ENCODE peak calls at places on chromosome 1, in four cellular contexts. G is K562, U is SK-N-SH, E is H1. T is an unnamed sample.

GRCh38 chr1:3956527-3957170 is 56.6 kb upstream of the C1orf174 start:
- DNase-seq in E (no peak), U (no peak), G (no peak), T (no peak)

GRCh38 chr1:10078494-10078893 is 45.7 kb downstream of the UBE4B start:
- DNase-seq in E (no peak), G (no peak), U (no peak), T (no peak)

GRCh38 chr1:182368903-182369302 is 22.7 kb downstream of the GLUL start:
- DNase-seq in G (no peak), U (no peak), E (no peak), T (no peak)

GRCh38 chr1:1833916-1834325 is 55.7 kb upstream of the NADK start:
- DNase-seq in E (no peak), G (no peak), U (no peak), T (no peak)

GRCh38 chr1:6037338-6037762 is 8.3 kb upstream of the KCNAB2 start:
- DNase-seq in U (peak; percentile 57), E (no peak), G (no peak), T (no peak)

GRCh38 chr1:203307690-203308126 is 2.4 kb downstream of the BTG2 start:
- DNase-seq in U (no peak), G (no peak), E (no peak), T (no peak)

GRCh38 chr1:75097686-75098085 is 36.5 kb upstream of the LHX8 start:
- DNase-seq in U (peak; percentile 58), E (no peak), G (no peak), T (no peak)

GRCh38 chr1:169321539-169321938 is 46.1 kb downstream of the NME7 start:
- DNase-seq in G (no peak), E (no peak), U (no peak), T (no peak)

GRCh38 chr1:210418863-210419641 is 90.3 kb downstream of the HHAT start:
- DNase-seq in G (no peak), E (no peak), U (no peak), T (no peak)

GRCh38 chr1:246784621-246785535 is 60.7 kb downstream of the SCCPDH start:
- DNase-seq in U (no peak), G (no peak), E (no peak), T (no peak)

GRCh38 chr1:201715801-201716741 is 112.9 kb upstream of the IPO9 start:
- DNase-seq in U (no peak), G (no peak), E (no peak), T (no peak)

GRCh38 chr1:186482661-186483255 is 21.8 kb upstream of the PDC start:
- DNase-seq in E (no peak), U (peak; percentile 49), G (peak; percentile 67), T (peak; percentile 79)

GRCh38 chr1:64423526-64423925 is 46.4 kb upstream of the CACHD1 start:
- DNase-seq in G (no peak), U (no peak), E (no peak), T (no peak)

GRCh38 chr1:198196630-198197029 is 39.8 kb downstream of the NEK7 start:
- DNase-seq in G (no peak), U (no peak), E (no peak), T (no peak)

GRCh38 chr1:80155371-80155770 is 1148.8 kb upstream of the ADGRL4 start:
- DNase-seq in U (no peak), G (no peak), E (no peak), T (no peak)

GRCh38 chr1:43533615-43534014 is 2.9 kb downstream of the PTPRF start:
- DNase-seq in E (no peak), G (no peak), U (no peak), T (no peak)

GRCh38 chr1:165903672-165904071 is 76.3 kb downstream of the UCK2 start:
- DNase-seq in U (no peak), E (no peak), G (no peak), T (no peak)

GRCh38 chr1:14970115-14970798 is 183.3 kb upstream of the TMEM51 start:
- DNase-seq in E (no peak), G (peak; percentile 93), U (peak; percentile 69), T (peak; percentile 22)

GRCh38 chr1:28115267-28115666 is 26.9 kb upstream of the EYA3 start:
- DNase-seq in G (no peak), E (no peak), U (no peak), T (no peak)

GRCh38 chr1:244326757-244327156 is 125.0 kb downstream of the ADSS2 start:
- DNase-seq in U (no peak), E (no peak), G (no peak), T (no peak)

GRCh38 chr1:182038220-182038619 is 23.3 kb downstream of the ZNF648 start:
- DNase-seq in G (no peak), E (no peak), U (no peak), T (no peak)

GRCh38 chr1:98468111-98468717 is 193.3 kb upstream of the SNX7 start:
- DNase-seq in G (no peak), E (no peak), U (peak; percentile 9), T (peak; percentile 18)

GRCh38 chr1:185971688-185972087 is 237.5 kb downstream of the HMCN1 start:
- DNase-seq in E (no peak), U (no peak), G (no peak), T (no peak)

GRCh38 chr1:31671147-31671546 is 26.5 kb upstream of the PEF1 start:
- DNase-seq in G (no peak), U (no peak), E (no peak), T (no peak)

GRCh38 chr1:48462716-48463285 is 9.2 kb downstream of the SPATA6 start:
- DNase-seq in E (no peak), G (no peak), U (no peak), T (no peak)

GRCh38 chr1:51515982-51516638 is 3.0 kb downstream of the EPS15 start:
- DNase-seq in E (no peak), U (no peak), G (no peak), T (no peak)

GRCh38 chr1:115630342-115630741 is 11.4 kb upstream of the VANGL1 start:
- DNase-seq in E (no peak), U (no peak), G (no peak), T (no peak)

DNA sequence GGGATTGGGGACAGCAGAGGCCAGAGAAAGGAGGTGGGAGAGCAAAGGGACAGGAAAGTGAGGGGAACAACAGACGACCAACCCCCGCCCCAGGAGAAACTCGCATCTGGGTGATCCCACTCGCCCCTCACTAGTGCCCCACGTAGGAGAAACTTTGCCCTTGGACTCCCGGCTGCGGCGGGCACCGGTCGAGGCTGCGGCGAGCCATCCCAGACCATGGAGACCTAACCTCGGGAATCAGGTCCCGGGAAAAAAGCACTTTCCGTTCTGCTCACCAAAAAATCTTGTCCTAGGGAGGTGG is 2.6 kb downstream of the GFI1 start:
- DNase-seq in U (peak; percentile 51), E (no peak), G (no peak), T (no peak)
- H3K4me3 ChIP-seq in U (no peak overlapping the region), E (peak overlapping the region; percentile 63), G (no peak overlapping the region), T (peak overlapping the region; percentile 46)

GRCh38 chr1:145826030-145826429 is 2.0 kb downstream of the POLR3C start:
- DNase-seq in E (no peak), U (no peak), G (no peak), T (no peak)
- TF ChIP-seq YY1 in E (no peak), U (no peak), G (no peak), T (no peak)

GRCh38 chr1:230174041-230174440 is 107.0 kb downstream of the GALNT2 start:
- DNase-seq in E (no peak), G (no peak), U (no peak), T (no peak)
- H3K4me3 ChIP-seq in E (no peak overlapping the region), G (no peak overlapping the region), U (no peak overlapping the region), T (no peak overlapping the region)

GRCh38 chr1:183871142-183871541 is 66.2 kb downstream of the RGL1 start:
- DNase-seq in G (no peak), U (no peak), E (no peak), T (peak; percentile 28)
- TF ChIP-seq YY1 in G (no peak), U (no peak), E (no peak), T (no peak)

DNA sequence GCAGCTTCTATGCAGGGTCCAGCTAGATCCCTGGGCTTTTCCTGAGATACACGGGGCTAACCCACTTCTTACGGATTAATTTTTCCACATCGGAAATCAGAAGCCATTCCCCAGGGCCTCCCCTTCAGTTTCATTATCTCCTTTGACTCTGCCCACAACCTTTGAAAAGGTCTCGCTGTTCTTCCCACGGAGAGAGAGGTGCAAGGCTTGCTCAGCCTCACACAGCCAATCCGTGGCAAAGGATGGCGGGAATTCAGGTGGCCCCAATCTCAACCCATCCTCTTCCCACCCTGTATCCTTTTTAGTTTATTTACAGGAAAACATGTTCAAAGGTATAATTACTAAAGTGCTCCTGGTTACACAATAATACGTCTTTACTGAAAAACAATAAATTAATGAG is 702 bp upstream of the MAPKAPK2 start:
- DNase-seq in E (no peak), G (no peak), U (no peak), T (no peak)
- H3K4me3 ChIP-seq in E (peak overlapping the region; percentile 88), G (no peak overlapping the region), U (peak overlapping the region; percentile 64), T (peak overlapping the region; percentile 33)

T was measured in NT2/D1.